ENCODE peak calls at places on chromosomes 13 and 19, in seven cellular contexts. C is brain microvascular endothelial cell; I is esophagus squamous epithelium; X is stimulated activated CD8-positive, alpha-beta memory T cell treated with anti-CD3 and anti-CD28 coated beads, Interleukin-7, amount 100 ng/mL, for 1 hour; W is central memory CD4-positive, alpha-beta T cell; U is effector memory CD8-positive, alpha-beta T cell; K is myocyte. P is an unnamed sample.

GRCh38 chr19:23116802-23117571 is at the start of gene ZNF730:
- DNase-seq in C (peak), I (no peak), X (peak), W (no peak), U (no peak), K (peak), P (peak)

GRCh38 chr19:17328517-17329060 is 6.1 kb downstream of the ANO8 start:
- DNase-seq in C (no peak), I (no peak), X (no peak), W (peak), U (no peak), K (no peak), P (no peak)

GRCh38 chr19:55640577-55641375 is at the start of gene ZNF580:
- DNase-seq in C (peak), I (no peak), X (no peak), W (peak), U (peak), K (peak), P (peak)

GRCh38 chr13:51006067-51006800 is 96.6 kb downstream of the RNASEH2B start:
- DNase-seq in C (no peak), I (no peak), X (no peak), W (no peak), U (no peak), K (peak), P (no peak)

GRCh38 chr19:45878043-45878794 is 7.7 kb downstream of the IRF2BP1 start:
- DNase-seq in C (no peak), I (no peak), X (no peak), W (no peak), U (no peak), K (peak), P (no peak)

GRCh38 chr19:18832331-18833140 is 777 bp downstream of the UPF1 start:
- DNase-seq in C (peak), I (no peak), X (no peak), W (no peak), U (no peak), K (peak), P (no peak)

GRCh38 chr13:51416107-51416506 is 36.7 kb downstream of the INTS6 start:
- DNase-seq in C (no peak), I (no peak), X (no peak), W (no peak), U (no peak), K (no peak), P (no peak)

GRCh38 chr19:38506723-38507550 is 73.4 kb downstream of the RYR1 start:
- DNase-seq in C (peak), I (peak), X (no peak), W (peak), U (peak), K (peak), P (no peak)

GRCh38 chr19:44869728-44870470 is 21.2 kb upstream of the TOMM40 start:
- DNase-seq in C (peak), I (no peak), X (no peak), W (no peak), U (no peak), K (peak), P (peak)

GRCh38 chr19:17121736-17122293 is 46.2 kb downstream of the MYO9B start:
- DNase-seq in C (peak), I (no peak), X (no peak), W (no peak), U (no peak), K (no peak), P (no peak)

GRCh38 chr13:41356788-41357187 is 45.7 kb downstream of the NAA16 start:
- DNase-seq in C (no peak), I (no peak), X (no peak), W (peak), U (peak), K (no peak), P (no peak)

GRCh38 chr13:40876020-40876738 is 86.8 kb downstream of the SLC25A15 start:
- DNase-seq in C (no peak), I (no peak), X (no peak), W (no peak), U (no peak), K (no peak), P (no peak)

GRCh38 chr19:17260842-17261325 is 3.7 kb downstream of the USHBP1 start:
- DNase-seq in C (peak), I (no peak), X (peak), W (peak), U (peak), K (peak), P (peak)

GRCh38 chr19:41548954-41549688 is 26.8 kb upstream of the CEACAM21 start:
- DNase-seq in C (no peak), I (no peak), X (peak), W (peak), U (peak), K (no peak), P (no peak)

GRCh38 chr13:105787518-105788085 is 747.9 kb downstream of the EFNB2 start:
- DNase-seq in C (no peak), I (no peak), X (no peak), W (no peak), U (no peak), K (no peak), P (no peak)

GRCh38 chr13:63092461-63092860 is 1676.8 kb upstream of the PCDH20 start:
- DNase-seq in C (no peak), I (no peak), X (no peak), W (no peak), U (no peak), K (no peak), P (no peak)

GRCh38 chr19:34261335-34262109 is 7.2 kb downstream of the GARRE1 start:
- DNase-seq in C (no peak), I (no peak), X (no peak), W (no peak), U (no peak), K (no peak), P (no peak)

GRCh38 chr13:110644892-110645521 is 29.7 kb downstream of the NAXD start:
- DNase-seq in C (peak), I (no peak), X (peak), W (peak), U (no peak), K (peak), P (peak)

GRCh38 chr19:49400034-49400433 is 12.0 kb downstream of the KASH5 start:
- DNase-seq in C (no peak), I (no peak), X (no peak), W (no peak), U (no peak), K (no peak), P (no peak)

GRCh38 chr19:50357178-50358100 is 8.0 kb downstream of the NAPSA start:
- DNase-seq in C (peak), I (peak), X (peak), W (peak), U (peak), K (peak), P (peak)

GRCh38 chr19:5547881-5548280 is 19.9 kb downstream of the TINCR start:
- DNase-seq in C (peak), I (no peak), X (no peak), W (no peak), U (no peak), K (peak), P (peak)

GRCh38 chr19:8240274-8241229 is 31.4 kb downstream of the CERS4 start:
- DNase-seq in C (peak), I (peak), X (peak), W (no peak), U (peak), K (peak), P (peak)

GRCh38 chr13:20442370-20442769 is 83.3 kb downstream of the CRYL1 start:
- DNase-seq in C (no peak), I (no peak), X (no peak), W (no peak), U (no peak), K (no peak), P (no peak)

GRCh38 chr19:18612772-18613588 is at the start of gene TMEM59L:
- DNase-seq in C (no peak), I (no peak), X (no peak), W (peak), U (peak), K (no peak), P (no peak)

GRCh38 chr13:95641961-95642621 is 2.4 kb downstream of the DZIP1 start:
- DNase-seq in C (peak), I (no peak), X (no peak), W (no peak), U (no peak), K (no peak), P (no peak)

P was measured in H4.